ENCODE peak calls at places on chromosomes 5 and 9, in seven cellular contexts. A, E, Q, L, P, U and H are unnamed samples.
A peak's percentile ranks its signal among the peaks of the same experiment; 100 is the strongest.

GRCh38 chr5:134874831-134875655 is 872 bp downstream of the TXNDC15 start:
- DNase-seq in E (peak; percentile 79), U (peak; percentile 44), Q (peak; percentile 36), L (peak; percentile 10), A (peak; percentile 13), P (peak; percentile 88), H (peak; percentile 76)

GRCh38 chr5:132427285-132428146 is 58.0 kb downstream of the SLC22A5 start:
- DNase-seq in E (no peak), A (peak; percentile 14), Q (peak; percentile 73), L (no peak), P (no peak), U (no peak), H (peak; percentile 84)

GRCh38 chr9:129487658-129488483 is 133.0 kb downstream of the C9orf50 start:
- DNase-seq in E (no peak), L (no peak), Q (peak; percentile 40), U (no peak), P (peak; percentile 62), A (peak; percentile 18), H (no peak)

GRCh38 chr9:127574089-127574921 is 37.8 kb upstream of the STXBP1 start:
- DNase-seq in P (peak; percentile 52), A (peak; percentile 97), E (peak; percentile 95), L (peak; percentile 22), U (peak; percentile 97), Q (peak; percentile 85), H (peak; percentile 74)

GRCh38 chr5:56037531-56038010 is 42.8 kb upstream of the IL6ST start:
- DNase-seq in E (no peak), P (no peak), Q (no peak), A (no peak), U (no peak), L (no peak), H (no peak)

GRCh38 chr9:137028281-137029057 is 432 bp upstream of the ABCA2 start:
- DNase-seq in E (peak; percentile 37), Q (peak; percentile 58), U (peak; percentile 29), P (no peak), A (peak; percentile 64), L (peak; percentile 15), H (peak; percentile 90)

GRCh38 chr5:109688999-109689739 is 558 bp upstream of the MAN2A1 start:
- DNase-seq in A (peak; percentile 69), P (peak; percentile 84), L (peak; percentile 81), E (peak; percentile 92), Q (peak; percentile 95), U (peak; percentile 45), H (peak; percentile 92)

GRCh38 chr9:21789541-21790037 is 12.8 kb upstream of the MTAP start:
- DNase-seq in Q (peak; percentile 63), P (peak; percentile 89), A (peak; percentile 46), L (peak; percentile 35), E (peak; percentile 80), U (peak; percentile 53), H (peak; percentile 77)

GRCh38 chr9:19049872-19050636 is 827 bp downstream of the RRAGA start:
- DNase-seq in U (no peak), L (no peak), P (peak; percentile 27), Q (no peak), A (peak; percentile 40), E (peak; percentile 15), H (no peak)

GRCh38 chr5:14339467-14339866 is 196.3 kb downstream of the TRIO start:
- DNase-seq in P (no peak), U (no peak), A (no peak), L (no peak), E (no peak), Q (no peak), H (no peak)

GRCh38 chr5:91851670-91852069 is 468.6 kb upstream of the ARRDC3 start:
- DNase-seq in A (no peak), Q (no peak), P (no peak), E (no peak), L (no peak), U (no peak), H (no peak)

GRCh38 chr5:135484563-135485157 is 32.5 kb upstream of the TIFAB start:
- DNase-seq in P (no peak), E (no peak), A (peak; percentile 90), L (no peak), U (no peak), Q (no peak), H (peak; percentile 27)

GRCh38 chr5:77908787-77909186 is 132.6 kb upstream of the TBCA start:
- DNase-seq in E (no peak), Q (no peak), U (no peak), P (no peak), A (no peak), L (no peak), H (no peak)

GRCh38 chr9:89036862-89037261 is 45.6 kb downstream of the S1PR3 start:
- DNase-seq in E (no peak), P (no peak), L (no peak), U (no peak), Q (no peak), A (no peak), H (no peak)

GRCh38 chr5:142841511-142842255 is 71.5 kb downstream of the ARHGAP26 start:
- DNase-seq in A (no peak), U (no peak), Q (no peak), L (no peak), P (no peak), E (no peak), H (no peak)

GRCh38 chr9:4860383-4860782 is 67.6 kb downstream of the RCL1 start:
- DNase-seq in Q (no peak), L (no peak), P (no peak), U (no peak), E (no peak), A (no peak), H (no peak)

GRCh38 chr9:120841930-120842684 is 615 bp downstream of the PSMD5 start:
- DNase-seq in E (no peak), Q (no peak), P (no peak), U (no peak), A (peak; percentile 51), L (no peak), H (no peak)

GRCh38 chr9:130660683-130661460 is 3.5 kb upstream of the PRDM12 start:
- DNase-seq in L (no peak), Q (no peak), P (no peak), U (no peak), A (no peak), E (no peak), H (no peak)

GRCh38 chr9:83236029-83236696 is 173.2 kb upstream of the RASEF start:
- DNase-seq in U (no peak), Q (no peak), L (no peak), E (no peak), A (no peak), P (no peak), H (no peak)

GRCh38 chr5:168482361-168482760 is 3.9 kb upstream of the RARS1 start:
- DNase-seq in A (no peak), L (no peak), Q (no peak), P (peak; percentile 36), U (no peak), E (no peak), H (no peak)